ENCODE peak calls at places on chromosome 4, in eight cellular contexts. Y is lower leg skin, C is AG10803, D is kidney, A is pancreas, S is BE2C, J is astrocyte of the spinal cord, U is heart right ventricle. N is an unnamed sample.
A peak's percentile ranks its signal among the peaks of the same experiment; 100 is the strongest.

GRCh38 chr4:153594208-153594607 is 89.9 kb upstream of the TLR2 start:
- DNase-seq in Y (peak; percentile 35), C (peak; percentile 61), D (no peak), A (no peak), S (no peak), J (no peak), U (no peak), N (no peak)

GRCh38 chr4:75505630-75506029 is 8.6 kb downstream of the RCHY1 start:
- DNase-seq in Y (no peak), C (no peak), D (no peak), A (no peak), S (no peak), J (no peak), U (no peak), N (no peak)

GRCh38 chr4:173318648-173319211 is 15.4 kb downstream of the HMGB2 start:
- DNase-seq in Y (no peak), C (peak; percentile 60), D (no peak), A (no peak), S (no peak), J (peak; percentile 74), U (no peak), N (no peak)

GRCh38 chr4:54924891-54925290 is 200.5 kb downstream of the KDR start:
- DNase-seq in Y (no peak), C (no peak), D (no peak), A (no peak), S (no peak), J (no peak), U (no peak), N (no peak)

GRCh38 chr4:80422727-80423404 is 87.3 kb downstream of the CFAP299 start:
- DNase-seq in Y (no peak), C (no peak), D (no peak), A (no peak), S (no peak), J (no peak), U (no peak), N (no peak)

GRCh38 chr4:77430847-77431246 is 174.8 kb upstream of the CXCL13 start:
- DNase-seq in Y (no peak), C (no peak), D (no peak), A (no peak), S (no peak), J (no peak), U (no peak), N (no peak)

GRCh38 chr4:101287332-101287731 is 60.0 kb downstream of the PPP3CA start:
- DNase-seq in Y (no peak), C (no peak), D (no peak), A (no peak), S (no peak), J (no peak), U (no peak), N (no peak)

GRCh38 chr4:187302456-187302855 is 578.8 kb upstream of the FAT1 start:
- DNase-seq in Y (no peak), C (peak; percentile 85), D (no peak), A (no peak), S (no peak), J (no peak), U (no peak), N (no peak)

GRCh38 chr4:168421671-168422070 is 58.6 kb downstream of the DDX60L start:
- DNase-seq in Y (no peak), C (no peak), D (no peak), A (no peak), S (peak; percentile 27), J (peak; percentile 39), U (no peak), N (no peak)

GRCh38 chr4:117771647-117772337 is 262.5 kb upstream of the NDST3 start:
- DNase-seq in Y (no peak), C (no peak), D (no peak), A (no peak), S (no peak), J (no peak), U (no peak), N (no peak)

GRCh38 chr4:147526272-147526654 is 45.4 kb downstream of the EDNRA start:
- DNase-seq in Y (no peak), C (no peak), D (no peak), A (no peak), S (no peak), J (no peak), U (peak; percentile 37), N (no peak)

GRCh38 chr4:105130945-105131344 is 15.7 kb upstream of the TET2 start:
- DNase-seq in Y (no peak), C (no peak), D (no peak), A (no peak), S (no peak), J (no peak), U (no peak), N (no peak)

GRCh38 chr4:74395633-74396032 is 30.7 kb downstream of the EREG start:
- DNase-seq in Y (no peak), C (no peak), D (no peak), A (no peak), S (no peak), J (peak; percentile 50), U (no peak), N (no peak)

GRCh38 chr4:56220261-56220660 is 167.0 kb downstream of the AASDH start:
- DNase-seq in Y (no peak), C (no peak), D (no peak), A (no peak), S (no peak), J (peak; percentile 66), U (no peak), N (no peak)

GRCh38 chr4:16931906-16932305 is 33.5 kb upstream of the LDB2 start:
- DNase-seq in Y (no peak), C (peak; percentile 17), D (no peak), A (no peak), S (no peak), J (peak; percentile 4), U (no peak), N (no peak)

GRCh38 chr4:17497890-17498523 is 13.9 kb downstream of the QDPR start:
- DNase-seq in Y (no peak), C (no peak), D (no peak), A (no peak), S (no peak), J (no peak), U (no peak), N (no peak)

GRCh38 chr4:184343400-184344177 is 125.9 kb upstream of the ENPP6 start:
- DNase-seq in Y (peak; percentile 62), C (peak; percentile 72), D (peak; percentile 83), A (peak; percentile 62), S (peak; percentile 83), J (peak; percentile 74), U (peak; percentile 84), N (peak; percentile 79)

GRCh38 chr4:176013466-176014247 is 52.0 kb upstream of the WDR17 start:
- DNase-seq in Y (no peak), C (no peak), D (no peak), A (no peak), S (no peak), J (no peak), U (no peak), N (no peak)

GRCh38 chr4:40193018-40193571 is 3.7 kb upstream of the RHOH start:
- DNase-seq in Y (no peak), C (no peak), D (no peak), A (no peak), S (no peak), J (no peak), U (no peak), N (no peak)
- TF ChIP-seq CTCF in Y (no peak), C (no peak), D (no peak), A (no peak), S (no peak), J (no peak), U (no peak), N (no peak)

GRCh38 chr4:931960-932712 is at the start of the genes GAK and TMEM175:
- DNase-seq in Y (peak; percentile 93), C (peak; percentile 92), D (peak; percentile 98), A (peak; percentile 98), S (peak; percentile 98), J (peak; percentile 96), U (peak; percentile 93), N (peak; percentile 99)
- TF ChIP-seq CTCF in Y (no peak), C (peak; percentile 0), D (no peak), A (no peak), S (no peak), J (no peak), U (no peak), N (no peak)

DNA sequence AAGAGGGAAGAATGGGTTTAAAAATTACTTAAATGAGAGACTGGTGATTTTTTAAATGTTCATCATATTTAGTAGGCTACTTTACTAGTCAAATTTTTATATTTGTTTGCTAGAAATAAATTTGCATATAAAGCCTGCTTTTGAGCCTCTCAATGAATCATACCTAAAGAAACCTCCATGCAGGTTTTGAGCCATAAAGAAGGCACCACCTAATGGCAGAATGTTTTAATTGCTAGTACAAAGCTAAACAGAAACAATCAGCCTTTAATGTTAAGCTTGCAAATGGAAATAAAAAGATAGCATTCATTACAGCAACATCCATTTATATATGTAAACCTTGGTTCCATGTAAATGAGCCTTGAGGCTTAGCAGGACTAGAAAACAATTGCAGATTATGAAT is 989.7 kb downstream of the CCSER1 start:
- DNase-seq in Y (no peak), C (no peak), D (no peak), A (no peak), S (no peak), J (peak; percentile 18), U (no peak), N (no peak)
- TF ChIP-seq CTCF in Y (no peak), C (no peak), D (no peak), A (no peak), S (peak; percentile 59), J (peak; percentile 40), U (no peak), N (peak; percentile 35)

GRCh38 chr4:39638358-39639239 is at the start of gene SMIM14:
- DNase-seq in Y (peak; percentile 96), C (peak; percentile 99), D (peak; percentile 99), A (peak; percentile 98), S (peak; percentile 99), J (peak; percentile 99), U (peak; percentile 98), N (peak; percentile 80)
- TF ChIP-seq CTCF in Y (no peak), C (no peak), D (no peak), A (no peak), S (no peak), J (no peak), U (peak; percentile 26), N (no peak)

GRCh38 chr4:8198906-8199593 is at the start of gene SH3TC1:
- DNase-seq in Y (peak; percentile 81), C (peak; percentile 63), D (peak; percentile 99), A (peak; percentile 96), S (peak; percentile 94), J (peak; percentile 78), U (peak; percentile 88), N (no peak)
- TF ChIP-seq CTCF in Y (no peak), C (no peak), D (no peak), A (no peak), S (no peak), J (no peak), U (no peak), N (no peak)

DNA sequence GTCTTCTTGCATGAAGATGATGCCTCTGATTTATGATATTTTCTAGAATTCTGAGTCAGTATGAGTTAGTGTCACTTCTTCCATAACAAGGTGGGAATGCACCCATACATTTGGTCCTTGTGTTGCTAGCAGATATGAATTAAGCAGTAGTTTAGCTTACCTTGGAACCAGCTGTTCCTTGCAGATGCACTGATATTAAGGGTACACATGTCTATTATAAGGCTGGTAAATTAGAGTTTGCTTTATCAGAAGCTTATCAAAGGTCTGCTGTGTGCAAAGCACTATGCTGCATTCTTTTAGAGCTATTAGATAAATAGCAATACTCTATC is 36.5 kb downstream of the AFF1 start:
- DNase-seq in Y (no peak), C (no peak), D (no peak), A (no peak), S (no peak), J (no peak), U (no peak), N (no peak)
- TF ChIP-seq CTCF in Y (no peak), C (no peak), D (no peak), A (no peak), S (no peak), J (no peak), U (no peak), N (no peak)

N was measured in D721Med.